ENCODE peak calls at places on chromosome 6, in ten cellular contexts. O is stimulated activated CD4-positive, alpha-beta T cell treated with anti-CD3 and anti-CD28 coated beads, Interleukin-15, amount 100 ng/mL, for 1 hour; G is AG20443; Y is HFFc6; F is mesendoderm; K is occipital lobe; S is HS-5; H is amygdala; L is activated T-cell treated with anti-CD3 and anti-CD28 coated beads for 48 hours; J is activated CD4-positive, CD25-positive, alpha-beta regulatory T cell. Q is an unnamed sample.

GRCh38 chr6:63598001-63598250 is 25.6 kb downstream of the LOC128125822 start:
- DNase-seq in G (no peak), S (no peak), F (peak; percentile 67), K (no peak), L (no peak), J (no peak), O (no peak), H (no peak), Y (no peak), Q (no peak)

GRCh38 chr6:150149146-150149545 is 6.3 kb downstream of the PPP1R14C start:
- DNase-seq in K (no peak), Y (no peak), F (no peak), L (no peak), H (no peak), S (no peak), O (no peak), G (no peak), J (no peak), Q (no peak)

GRCh38 chr6:163078712-163079111 is 335.8 kb upstream of the QKI start:
- DNase-seq in O (no peak), L (no peak), H (no peak), S (no peak), Y (no peak), G (no peak), J (no peak), K (no peak), F (no peak), Q (no peak)

GRCh38 chr6:167738386-167738785 is 88.3 kb upstream of the AFDN start:
- DNase-seq in L (no peak), J (no peak), H (no peak), O (no peak), K (no peak), S (no peak), F (no peak), G (no peak), Y (no peak), Q (no peak)

GRCh38 chr6:28635547-28636158 is 110.0 kb downstream of the GPX5 start:
- DNase-seq in K (no peak), O (no peak), S (no peak), G (no peak), L (no peak), F (no peak), H (no peak), Y (no peak), J (no peak), Q (no peak)

GRCh38 chr6:2244261-2245102 is 923 bp downstream of the GMDS start:
- DNase-seq in H (no peak), F (peak; percentile 72), Y (no peak), L (no peak), S (no peak), O (no peak), K (no peak), J (no peak), G (peak; percentile 16), Q (no peak)

GRCh38 chr6:112651239-112651638 is 304.1 kb downstream of the RFPL4B start:
- DNase-seq in J (no peak), K (peak; percentile 50), L (no peak), H (peak; percentile 41), O (no peak), Y (no peak), G (no peak), F (peak; percentile 51), S (no peak), Q (no peak)

GRCh38 chr6:31094389-31094881 is 17.9 kb downstream of the C6orf15 start:
- DNase-seq in K (no peak), Y (no peak), G (no peak), S (no peak), F (no peak), O (peak; percentile 5), J (peak; percentile 18), H (no peak), L (no peak), Q (no peak)

GRCh38 chr6:101640131-101640530 is 246.6 kb downstream of the GRIK2 start:
- DNase-seq in J (no peak), H (no peak), S (no peak), G (no peak), Y (no peak), O (no peak), F (peak; percentile 12), L (no peak), K (no peak), Q (no peak)